ENCODE peak calls at places on chromosomes 5 and 9, in four cellular contexts. Y is tibial artery, R is PC-3, Q is endothelial cell. D is an unnamed sample.

GRCh38 chr5:83721878-83722779 is 1.5 kb upstream of the HAPLN1 start:
- DNase-seq in Y (peak), R (peak), Q (peak), D (peak)

GRCh38 chr9:13569706-13570423 is 290.4 kb upstream of the MPDZ start:
- DNase-seq in Y (no peak), R (no peak), Q (no peak), D (no peak)

GRCh38 chr5:65693121-65693520 is 28.8 kb downstream of the SGTB start:
- DNase-seq in Y (no peak), R (no peak), Q (no peak), D (no peak)

GRCh38 chr9:9004844-9005243 is 1205.3 kb upstream of the DMAC1 start:
- DNase-seq in Y (no peak), R (no peak), Q (no peak), D (no peak)

GRCh38 chr9:75937859-75938258 is 47.4 kb downstream of the PCSK5 start:
- DNase-seq in Y (no peak), R (no peak), Q (no peak), D (no peak)

GRCh38 chr5:83927140-83927733 is 206.6 kb upstream of the HAPLN1 start:
- DNase-seq in Y (peak), R (peak), Q (peak), D (no peak)

GRCh38 chr5:31854625-31855526 is 215.9 kb downstream of the PDZD2 start:
- DNase-seq in Y (peak), R (peak), Q (peak), D (no peak)

GRCh38 chr9:76369583-76369982 is 24.6 kb downstream of the RFK start:
- DNase-seq in Y (no peak), R (peak), Q (no peak), D (no peak)

GRCh38 chr5:40615586-40616193 is 64.0 kb upstream of the PTGER4 start:
- DNase-seq in Y (no peak), R (peak), Q (no peak), D (no peak)

GRCh38 chr5:170206958-170207357 is 25.8 kb upstream of the C5orf58 start:
- DNase-seq in Y (no peak), R (no peak), Q (no peak), D (no peak)

DNA sequence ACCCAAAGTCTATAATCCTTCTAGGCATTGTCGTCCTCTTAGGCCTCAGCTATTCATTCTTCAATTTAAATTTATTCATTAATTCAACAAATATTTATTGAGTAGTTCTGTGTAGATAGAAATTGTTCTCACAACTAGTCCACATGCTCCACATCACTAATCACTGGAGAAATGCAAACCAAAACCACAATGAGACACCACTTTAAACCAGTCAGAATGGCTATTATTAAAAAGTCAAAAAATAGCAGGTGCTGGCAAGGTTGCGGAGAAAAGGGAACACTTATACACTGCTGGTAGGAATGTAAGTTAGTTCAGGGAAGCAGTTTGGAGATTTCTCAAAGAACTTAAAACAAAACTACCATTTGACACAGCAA is 51.1 kb upstream of the TNFSF15 start:
- DNase-seq in Y (no peak), R (no peak), Q (no peak), D (no peak)
- TF ChIP-seq CTCF in Y (no peak), R (no peak), Q (no peak), D (no peak)

GRCh38 chr9:124511891-124512805 is 4.9 kb upstream of the NR5A1 start:
- DNase-seq in Y (no peak), R (no peak), Q (no peak), D (no peak)

GRCh38 chr9:124512806-124513204 is 5.6 kb upstream of the NR5A1 start:
- DNase-seq in Y (no peak), R (no peak), Q (no peak), D (no peak)

GRCh38 chr9:124513374-124513994 is 6.3 kb upstream of the NR5A1 start:
- DNase-seq in Y (no peak), R (peak), Q (no peak), D (no peak)

GRCh38 chr9:124510650-124511425 is 3.6 kb upstream of the NR5A1 start:
- DNase-seq in Y (no peak), R (no peak), Q (no peak), D (no peak)

GRCh38 chr9:124511426-124511840 is 4.2 kb upstream of the NR5A1 start:
- DNase-seq in Y (no peak), R (no peak), Q (no peak), D (no peak)
- TF ChIP-seq CTCF in Y (no peak), R (no peak), Q (no peak), D (no peak)

DNA sequence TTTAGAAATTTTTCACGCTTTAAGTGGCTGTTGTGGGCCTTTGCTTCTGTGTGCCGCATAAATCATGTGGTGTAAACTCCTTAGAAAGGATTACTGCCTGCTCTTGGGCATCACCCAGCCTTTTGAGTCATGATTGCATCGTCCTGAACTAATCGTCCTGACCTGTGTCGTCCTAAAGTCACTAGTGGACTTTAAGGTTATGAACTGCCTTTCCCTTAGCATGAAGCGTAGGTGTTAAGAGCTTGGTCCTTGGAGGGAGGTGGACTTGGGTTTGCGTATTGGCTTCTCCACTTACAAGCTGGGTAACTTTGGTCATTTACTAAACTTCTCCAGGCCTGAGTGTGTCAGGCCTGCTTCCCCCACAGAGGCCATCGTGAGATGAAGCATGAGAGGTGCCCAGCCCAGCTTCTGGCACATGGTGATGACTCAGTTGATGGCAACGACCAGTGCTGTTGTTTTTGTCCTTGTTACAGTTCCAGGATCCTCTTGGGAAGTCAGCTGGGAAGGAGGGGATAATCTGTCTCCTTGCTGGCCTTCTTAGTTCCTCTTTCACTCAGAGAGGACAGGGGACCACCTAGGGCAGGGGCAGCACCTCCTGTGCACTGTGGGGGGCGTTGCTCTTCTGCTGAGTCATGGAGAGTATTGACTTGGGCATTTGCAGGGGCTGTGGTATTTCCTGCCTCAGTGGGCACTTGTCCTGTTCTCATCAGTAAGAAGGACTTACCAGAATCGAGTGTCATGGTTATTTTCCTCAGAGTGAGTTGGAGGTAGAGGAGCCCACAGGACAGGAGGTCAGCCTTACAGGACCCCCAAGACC is 54.2 kb upstream of the NCS1 start:
- DNase-seq in Y (peak), R (peak), Q (no peak), D (no peak)
- TF ChIP-seq CTCF in Y (no peak), R (no peak), Q (no peak), D (no peak)

DNA sequence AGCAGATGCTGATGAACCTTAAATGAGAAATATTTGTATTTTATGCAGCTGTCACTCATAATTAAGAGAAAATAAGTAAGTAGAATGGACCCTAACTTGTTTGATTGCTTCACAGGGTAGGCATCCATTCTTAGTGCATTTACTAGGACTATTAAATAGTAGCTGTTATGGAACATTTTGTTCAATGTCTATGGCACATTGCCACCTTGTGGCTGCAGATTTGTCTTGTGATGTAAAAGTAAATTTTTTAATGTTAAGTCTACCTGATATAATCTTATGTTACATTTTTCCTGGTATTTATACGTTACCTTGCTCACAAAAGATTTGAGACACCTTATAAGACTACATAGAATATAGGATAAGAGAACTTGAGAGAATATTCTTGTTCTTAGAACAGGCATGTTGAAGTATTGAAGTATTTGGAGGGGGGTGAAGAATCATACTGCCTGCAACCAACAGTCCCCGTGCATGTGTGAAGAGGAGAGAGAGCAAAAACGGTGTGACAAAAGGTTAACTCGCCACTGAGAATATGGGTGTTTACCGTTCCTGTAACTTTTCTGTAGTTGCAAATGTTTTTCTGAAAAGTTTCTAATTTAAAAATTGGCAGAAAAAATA is 161.1 kb downstream of the MAST4 start:
- DNase-seq in Y (no peak), R (peak), Q (peak), D (peak)
- TF ChIP-seq CTCF in Y (peak), R (peak), Q (peak), D (peak)

DNA sequence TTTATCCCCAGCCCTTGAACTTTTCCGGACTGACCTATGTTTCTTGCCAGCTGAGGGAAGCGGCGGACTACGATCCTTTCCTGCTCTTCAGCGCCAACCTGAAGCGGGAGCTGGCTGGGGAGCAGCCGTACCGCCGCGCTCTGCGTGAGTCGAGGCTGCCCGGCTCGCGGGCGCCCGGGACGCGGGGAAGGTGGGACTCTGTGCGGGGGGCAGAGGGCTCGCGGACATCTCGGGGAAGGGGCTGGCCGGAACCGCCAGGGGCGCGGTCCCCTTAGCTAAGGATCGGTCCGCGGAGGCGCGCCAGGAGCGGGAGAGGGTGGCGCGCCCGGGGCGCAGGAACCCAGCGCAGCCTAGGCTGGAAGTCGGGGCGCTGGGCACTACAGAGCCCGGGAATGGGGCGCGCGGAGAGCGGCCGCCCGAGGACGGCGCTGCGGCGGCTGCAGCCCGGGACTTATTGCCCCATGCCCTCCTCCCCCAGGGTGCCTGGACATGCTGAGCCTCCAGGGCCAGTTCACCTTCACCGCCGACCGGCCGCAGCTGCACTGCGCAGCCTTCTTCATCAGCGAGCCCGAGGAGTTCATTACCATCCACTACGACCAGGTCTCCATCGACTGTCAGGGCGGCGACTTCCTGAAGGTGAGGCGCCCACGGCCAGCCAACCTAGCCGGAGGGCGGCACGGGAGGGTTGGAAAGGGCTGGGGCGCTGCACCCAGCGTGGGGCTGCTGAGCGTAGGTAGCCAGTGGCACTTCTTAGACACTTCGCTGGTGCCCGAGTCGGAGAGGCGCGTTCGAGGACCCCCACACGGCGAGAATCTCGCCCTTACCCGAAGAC is 922 bp downstream of the CRHBP start:
- DNase-seq in Y (no peak), R (no peak), Q (peak), D (no peak)
- TF ChIP-seq CTCF in Y (no peak), R (no peak), Q (no peak), D (no peak)

GRCh38 chr9:19252174-19252884 is 21.8 kb downstream of the DENND4C start:
- DNase-seq in Y (no peak), R (no peak), Q (no peak), D (no peak)
- TF ChIP-seq CTCF in Y (no peak), R (no peak), Q (no peak), D (no peak)

GRCh38 chr5:2015116-2015848 is 132.6 kb upstream of the IRX4 start:
- DNase-seq in Y (no peak), R (no peak), Q (no peak), D (no peak)

GRCh38 chr5:2015961-2016360 is 133.2 kb upstream of the IRX4 start:
- DNase-seq in Y (no peak), R (no peak), Q (no peak), D (no peak)

GRCh38 chr5:2019716-2020115 is 137.0 kb upstream of the IRX4 start:
- DNase-seq in Y (no peak), R (no peak), Q (no peak), D (no peak)

GRCh38 chr5:2018390-2018724 is 135.6 kb upstream of the IRX4 start:
- DNase-seq in Y (no peak), R (no peak), Q (no peak), D (no peak)

DNA sequence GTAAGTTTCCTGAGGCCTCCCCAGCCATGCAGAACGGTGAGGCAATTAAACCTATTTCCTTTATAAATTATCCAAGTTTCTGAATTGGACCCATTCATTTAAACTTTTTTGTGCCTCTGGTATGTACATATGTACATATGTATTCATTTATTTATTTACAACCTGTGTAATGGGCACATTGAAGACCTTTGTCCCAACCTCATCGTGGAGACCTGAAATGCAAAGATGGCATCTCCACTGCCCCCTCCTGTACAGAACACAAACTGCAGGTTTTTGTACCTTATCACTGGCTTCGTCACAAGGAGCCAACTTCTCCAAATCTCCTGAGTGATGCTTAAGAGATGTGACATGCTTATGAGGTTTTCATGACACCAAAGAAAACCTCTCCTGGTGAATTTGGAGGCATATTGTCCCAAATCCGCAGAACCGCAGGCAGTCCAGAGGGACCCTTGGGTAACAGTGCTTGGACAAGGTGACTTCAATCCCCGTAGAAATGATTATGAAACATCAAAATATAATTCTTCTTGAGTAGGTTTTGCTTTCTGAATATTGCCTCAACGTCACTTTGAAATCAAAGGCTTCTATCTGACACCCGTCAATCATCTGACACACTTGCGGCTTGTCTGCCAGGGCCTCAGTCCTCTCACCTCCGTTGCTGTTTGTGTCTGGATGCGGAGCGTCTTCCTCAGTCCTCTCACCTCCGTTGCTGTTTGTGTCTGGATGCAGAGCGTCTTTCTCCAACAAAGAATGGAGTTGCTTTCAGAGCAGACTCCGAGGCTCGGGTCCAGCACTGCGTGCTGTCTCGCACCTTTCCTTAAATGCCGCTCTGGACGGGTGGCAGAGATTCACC is 135.0 kb upstream of the IRX4 start:
- DNase-seq in Y (no peak), R (peak), Q (peak), D (no peak)
- TF ChIP-seq CTCF in Y (no peak), R (peak), Q (peak), D (peak)

GRCh38 chr5:14581333-14581890 is at the start of gene OTULINL:
- DNase-seq in Y (peak), R (peak), Q (peak), D (peak)

GRCh38 chr5:14580037-14581034 is 1.3 kb upstream of the OTULINL start:
- DNase-seq in Y (no peak), R (peak), Q (no peak), D (peak)

GRCh38 chr5:14584848-14585247 is 3.3 kb downstream of the OTULINL start:
- DNase-seq in Y (no peak), R (no peak), Q (no peak), D (no peak)

GRCh38 chr5:14582797-14583137 is 1.2 kb downstream of the OTULINL start:
- DNase-seq in Y (no peak), R (peak), Q (no peak), D (no peak)

GRCh38 chr5:14581891-14582796 is 552 bp downstream of the OTULINL start:
- DNase-seq in Y (peak), R (peak), Q (peak), D (no peak)
- TF ChIP-seq CTCF in Y (no peak), R (peak), Q (no peak), D (no peak)